ENCODE peak calls at places on chromosomes 6 and 20, in five cellular contexts. N, G, W, H and L are unnamed samples.

GRCh38 chr6:38805127-38805655 is 90.1 kb downstream of the DNAH8 start:
- DNase-seq in N (no peak), G (no peak), W (no peak), H (no peak), L (no peak)

GRCh38 chr6:96626749-96627353 is 63.9 kb downstream of the FHL5 start:
- DNase-seq in N (no peak), G (peak), W (peak), H (peak), L (no peak)

GRCh38 chr20:59170406-59171349 is 7.1 kb downstream of the ZNF831 start:
- DNase-seq in N (no peak), G (no peak), W (no peak), H (no peak), L (no peak)

GRCh38 chr6:134422426-134423231 is 104.7 kb upstream of the SGK1 start:
- DNase-seq in N (no peak), G (no peak), W (peak), H (peak), L (no peak)

GRCh38 chr6:79250107-79250514 is 15.6 kb upstream of the HMGN3 start:
- DNase-seq in N (no peak), G (peak), W (no peak), H (no peak), L (no peak)

GRCh38 chr20:4070323-4071176 is 55.2 kb upstream of the RNF24 start:
- DNase-seq in N (no peak), G (no peak), W (no peak), H (no peak), L (no peak)

GRCh38 chr6:151808331-151809241 is 1.1 kb downstream of the ESR1 start:
- DNase-seq in N (no peak), G (peak), W (no peak), H (no peak), L (peak)

GRCh38 chr6:133208183-133208755 is 32.9 kb upstream of the EYA4 start:
- DNase-seq in N (no peak), G (no peak), W (no peak), H (no peak), L (no peak)

GRCh38 chr20:18695175-18695574 is 107.3 kb downstream of the DTD1 start:
- DNase-seq in N (no peak), G (no peak), W (no peak), H (no peak), L (no peak)

GRCh38 chr6:5471637-5472430 is 210.5 kb downstream of the FARS2 start:
- DNase-seq in N (no peak), G (peak), W (peak), H (no peak), L (no peak)

GRCh38 chr6:109713097-109713496 is 22.0 kb downstream of the FIG4 start:
- DNase-seq in N (no peak), G (no peak), W (no peak), H (peak), L (no peak)

GRCh38 chr6:142842423-142843261 is 102.3 kb downstream of the HIVEP2 start:
- DNase-seq in N (no peak), G (no peak), W (no peak), H (no peak), L (no peak)

GRCh38 chr20:23235173-23236027 is 115.2 kb upstream of the NXT1 start:
- DNase-seq in N (peak), G (peak), W (peak), H (peak), L (no peak)

GRCh38 chr6:107820571-107821261 is 3.4 kb downstream of the SCML4 start:
- DNase-seq in N (no peak), G (peak), W (peak), H (no peak), L (no peak)

GRCh38 chr6:96812077-96812703 is 25.1 kb downstream of the GPR63 start:
- DNase-seq in N (no peak), G (no peak), W (no peak), H (no peak), L (no peak)

GRCh38 chr6:134593887-134594286 is 276.0 kb upstream of the SGK1 start:
- DNase-seq in N (no peak), G (no peak), W (peak), H (no peak), L (no peak)

GRCh38 chr6:162974685-162975084 is 246.9 kb downstream of the PACRG start:
- DNase-seq in N (no peak), G (no peak), W (peak), H (no peak), L (no peak)

GRCh38 chr6:4008324-4009047 is 70.5 kb downstream of the FAM217A start:
- DNase-seq in N (no peak), G (no peak), W (peak), H (peak), L (no peak)